ENCODE peak calls at places on chromosomes 3 and 15, in seven cellular contexts. C is endothelial cell of umbilical vein, G is HCT116, U is K562, R is H1, Y is HepG2, A is GM12878. E is an unnamed sample.

GRCh38 chr3:11784962-11785361 is 61.7 kb downstream of the TAMM41 start:
- DNase-seq in C (no peak), G (no peak), U (no peak), R (no peak), Y (no peak), A (no peak), E (no peak)

GRCh38 chr15:66657062-66658020 is 44.7 kb upstream of the SMAD6 start:
- DNase-seq in C (no peak), G (no peak), U (no peak), R (peak; percentile 72), Y (no peak), A (no peak), E (peak; percentile 88)

GRCh38 chr3:13776253-13777050 is 103.4 kb downstream of the WNT7A start:
- DNase-seq in C (no peak), G (no peak), U (no peak), R (no peak), Y (no peak), A (no peak), E (no peak)

GRCh38 chr15:29789871-29790270 is 32.4 kb downstream of the TJP1 start:
- DNase-seq in C (no peak), G (no peak), U (no peak), R (no peak), Y (no peak), A (no peak), E (no peak)

GRCh38 chr15:59791646-59792208 is 102.6 kb upstream of the BNIP2 start:
- DNase-seq in C (no peak), G (no peak), U (no peak), R (no peak), Y (no peak), A (no peak), E (no peak)

GRCh38 chr15:44101944-44102343 is 93.1 kb downstream of the FRMD5 start:
- DNase-seq in C (peak; percentile 9), G (no peak), U (no peak), R (no peak), Y (peak; percentile 25), A (no peak), E (no peak)

GRCh38 chr3:146682176-146682575 is 77.0 kb upstream of the PLSCR5 start:
- DNase-seq in C (no peak), G (no peak), U (no peak), R (no peak), Y (no peak), A (no peak), E (peak; percentile 73)

GRCh38 chr3:43004282-43004681 is 25.2 kb downstream of the GASK1A start:
- DNase-seq in C (no peak), G (no peak), U (no peak), R (no peak), Y (no peak), A (no peak), E (no peak)

GRCh38 chr3:20013396-20013795 is 1.3 kb upstream of the PP2D1 start:
- DNase-seq in C (no peak), G (no peak), U (no peak), R (no peak), Y (no peak), A (no peak), E (no peak)

GRCh38 chr15:99717129-99718024 is 15.9 kb downstream of the LYSMD4 start:
- DNase-seq in C (no peak), G (no peak), U (no peak), R (no peak), Y (no peak), A (no peak), E (peak; percentile 72)

GRCh38 chr3:170321326-170322034 is 36.0 kb upstream of the SKIL start:
- DNase-seq in C (no peak), G (no peak), U (no peak), R (no peak), Y (no peak), A (no peak), E (no peak)

GRCh38 chr3:39148116-39149058 is 5.0 kb downstream of the CSRNP1 start:
- DNase-seq in C (peak; percentile 91), G (no peak), U (peak; percentile 54), R (no peak), Y (no peak), A (no peak), E (no peak)

GRCh38 chr15:93278006-93278405 is 189.0 kb upstream of the RGMA start:
- DNase-seq in C (no peak), G (no peak), U (no peak), R (no peak), Y (no peak), A (no peak), E (no peak)

DNA sequence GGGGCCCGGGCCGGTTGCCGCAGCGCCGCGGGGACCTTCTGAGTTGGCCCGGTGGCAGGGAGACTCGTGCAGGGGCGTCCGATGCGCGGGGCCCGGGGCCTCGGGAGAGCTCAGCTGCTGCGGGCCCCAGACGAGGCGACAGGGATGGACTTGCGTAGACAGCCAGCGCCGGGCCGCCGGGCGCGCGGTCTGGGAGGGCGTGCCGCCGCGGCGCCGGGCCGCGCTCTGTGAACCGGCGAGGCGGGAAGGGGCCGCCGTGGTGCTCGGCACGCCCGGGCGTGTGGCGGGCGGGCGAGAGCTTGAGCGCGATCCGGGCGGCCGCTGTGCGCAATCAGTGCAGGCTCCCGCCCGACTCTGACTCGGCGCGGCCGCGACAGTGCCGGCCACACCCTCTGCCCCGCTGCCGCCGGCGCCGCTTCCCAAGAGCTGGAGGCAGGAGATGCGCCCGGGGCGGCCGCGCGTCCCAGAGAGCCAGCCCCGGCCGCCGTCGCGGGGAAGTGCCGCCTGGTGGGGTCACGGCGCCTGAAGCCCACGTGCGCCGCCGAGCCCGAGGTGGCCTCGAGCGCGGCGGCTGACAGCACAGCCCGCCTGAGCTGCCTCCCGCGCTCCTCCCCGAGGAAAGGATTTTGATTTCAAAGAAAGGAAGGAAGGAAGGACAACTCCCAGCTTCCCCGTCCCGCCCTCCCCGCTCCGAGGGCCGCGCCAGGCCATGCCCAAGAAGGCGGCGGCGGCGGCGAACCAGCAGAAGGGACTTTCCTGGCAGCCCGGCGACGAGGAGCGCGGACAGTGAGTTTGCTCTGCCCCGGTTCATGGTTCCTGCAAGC is 669 bp downstream of the TLNRD1 start:
- DNase-seq in C (peak; percentile 55), G (no peak), U (peak; percentile 71), R (peak; percentile 75), Y (no peak), A (no peak), E (no peak)
- TF ChIP-seq EZH2 in C (no peak), G (no peak), U (no peak), R (no peak), Y (no peak), A (no peak), E (no peak)

GRCh38 chr3:48695113-48695753 is 9.5 kb upstream of the NCKIPSD start:
- DNase-seq in C (peak; percentile 57), G (no peak), U (peak; percentile 25), R (peak; percentile 82), Y (no peak), A (no peak), E (no peak)
- TF ChIP-seq POLR2AphosphoS5 in C (peak; percentile 37), G (no peak), U (no peak), R (peak; percentile 1), Y (no peak), A (peak; percentile 12), E (no peak)

DNA sequence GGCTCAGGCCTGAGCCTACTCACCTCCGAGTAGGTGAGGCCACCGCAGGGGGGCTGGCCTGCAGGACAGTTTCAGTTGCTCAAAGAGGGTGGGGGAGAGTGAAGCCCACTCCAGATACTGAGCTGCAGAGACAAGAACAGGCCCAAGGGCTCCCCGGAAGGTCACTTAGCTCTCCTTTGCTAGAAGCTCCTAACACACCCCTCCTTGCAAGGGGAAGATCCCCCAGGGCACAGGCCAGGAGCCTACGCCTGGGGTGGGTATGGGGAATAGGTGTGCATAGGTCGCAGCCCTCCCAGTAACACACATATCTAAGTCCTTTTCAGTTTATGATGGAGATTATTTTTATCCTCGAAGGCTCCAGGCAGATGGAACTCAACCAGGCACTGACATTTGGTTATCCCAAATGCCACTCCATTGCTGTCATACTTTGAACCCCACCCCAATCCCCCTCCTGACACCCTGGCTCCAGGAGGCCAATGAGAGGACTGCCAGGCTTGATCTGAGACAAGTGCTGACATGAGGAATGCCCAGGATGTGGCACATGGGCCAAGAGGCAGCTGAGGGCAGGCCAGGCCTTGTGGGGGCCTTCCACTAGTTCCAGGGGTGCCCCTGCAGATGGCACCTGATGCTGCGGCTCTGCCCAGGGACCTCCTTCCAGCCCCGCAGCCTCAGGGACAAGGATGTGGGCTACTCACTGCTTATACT is 1.1 kb upstream of the MUSTN1 start:
- DNase-seq in C (no peak), G (no peak), U (no peak), R (no peak), Y (no peak), A (no peak), E (no peak)
- H3K9ac ChIP-seq in C (no peak overlapping the region), G (no peak overlapping the region), U (no peak overlapping the region), R (no peak overlapping the region), Y (no peak overlapping the region), A (no peak overlapping the region), E (no peak overlapping the region)

DNA sequence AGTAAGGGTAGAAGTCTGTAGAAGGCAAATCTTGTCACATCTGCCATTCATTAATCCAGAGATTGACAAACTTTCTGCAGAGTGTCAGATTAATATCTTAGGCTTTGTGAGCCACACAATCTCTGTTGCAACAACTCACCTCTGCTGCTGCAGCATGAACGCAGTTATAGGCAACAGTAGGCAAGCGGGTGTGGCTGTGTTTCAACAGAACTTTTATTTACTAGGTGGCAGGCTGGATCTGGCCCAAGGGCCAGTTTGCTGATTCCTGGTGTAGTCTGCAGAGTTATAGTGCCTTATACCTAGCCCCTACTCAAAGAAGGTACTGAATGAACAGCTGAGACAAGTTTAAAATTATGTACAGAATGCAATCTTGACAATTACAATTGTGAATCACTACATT is 396.7 kb downstream of the FOXP1 start:
- DNase-seq in C (no peak), G (no peak), U (no peak), R (no peak), Y (no peak), A (no peak), E (no peak)
- TF ChIP-seq EZH2 in C (no peak), G (no peak), U (no peak), R (no peak), Y (no peak), A (no peak), E (no peak)

GRCh38 chr15:68582236-68582635 is 3.4 kb downstream of the CORO2B start:
- DNase-seq in C (no peak), G (no peak), U (no peak), R (no peak), Y (no peak), A (no peak), E (no peak)
- TF ChIP-seq POLR2AphosphoS5 in C (no peak), G (no peak), U (no peak), R (no peak), Y (no peak), A (no peak), E (no peak)

E was measured in SK-N-MC.